ENCODE peak calls at places on chromosomes 11 and 22, in nine cellular contexts. T is effector memory CD4-positive, alpha-beta T cell; H is upper lobe of right lung; B is IMR-90; Q is HepG2; S is A549; A is adipocyte; K is A673; E is heart right ventricle. Y is an unnamed sample.
A peak's percentile ranks its signal among the peaks of the same experiment; 100 is the strongest.

GRCh38 chr11:19931141-19931767 is 218.6 kb downstream of the NAV2 start:
- DNase-seq in T (no peak), H (no peak), B (no peak), Q (no peak), S (no peak), A (peak; percentile 79), K (peak; percentile 6), E (no peak), Y (no peak)

GRCh38 chr22:38957046-38957770 is at the start of gene APOBEC3A:
- DNase-seq in T (no peak), H (no peak), B (no peak), Q (no peak), S (no peak), A (no peak), K (no peak), E (no peak), Y (no peak)

GRCh38 chr22:32144875-32145274 is 14.2 kb downstream of the C22orf42 start:
- DNase-seq in T (no peak), H (no peak), B (no peak), Q (no peak), S (no peak), A (no peak), K (no peak), E (no peak), Y (no peak)

GRCh38 chr11:73429121-73429740 is 53.0 kb downstream of the RELT start:
- DNase-seq in T (no peak), H (no peak), B (peak; percentile 75), Q (no peak), S (no peak), A (peak; percentile 72), K (no peak), E (no peak), Y (no peak)

GRCh38 chr22:29478326-29479276 is 1.4 kb upstream of the NEFH start:
- DNase-seq in T (no peak), H (no peak), B (no peak), Q (no peak), S (peak; percentile 28), A (peak; percentile 50), K (peak; percentile 62), E (no peak), Y (no peak)

GRCh38 chr22:19959587-19960490 is 18.2 kb upstream of the TXNRD2 start:
- DNase-seq in T (no peak), H (no peak), B (no peak), Q (no peak), S (no peak), A (no peak), K (no peak), E (no peak), Y (no peak)

GRCh38 chr11:11567862-11568650 is 53.7 kb downstream of the GALNT18 start:
- DNase-seq in T (no peak), H (no peak), B (peak; percentile 30), Q (no peak), S (no peak), A (no peak), K (no peak), E (no peak), Y (no peak)

GRCh38 chr11:62905286-62905685 is 15.9 kb downstream of the CHRM1 start:
- DNase-seq in T (no peak), H (no peak), B (no peak), Q (no peak), S (no peak), A (no peak), K (no peak), E (no peak), Y (no peak)

GRCh38 chr11:65058012-65058411 is 341 bp downstream of the NAALADL1 start:
- DNase-seq in T (no peak), H (no peak), B (no peak), Q (no peak), S (no peak), A (no peak), K (no peak), E (no peak), Y (no peak)

GRCh38 chr11:118373871-118374270 is 14.5 kb downstream of the UBE4A start:
- DNase-seq in T (no peak), H (no peak), B (no peak), Q (no peak), S (no peak), A (no peak), K (no peak), E (no peak), Y (no peak)

GRCh38 chr11:236774-237767 is at the start of gene PSMD13:
- DNase-seq in T (peak; percentile 79), H (peak; percentile 95), B (peak; percentile 81), Q (peak; percentile 66), S (peak; percentile 93), A (peak; percentile 96), K (peak; percentile 91), E (peak; percentile 87), Y (peak; percentile 54)

GRCh38 chr22:35552186-35552842 is 11.7 kb downstream of the RASD2 start:
- DNase-seq in T (peak; percentile 66), H (no peak), B (no peak), Q (peak; percentile 23), S (peak; percentile 53), A (peak; percentile 49), K (peak; percentile 66), E (no peak), Y (no peak)

GRCh38 chr11:132844956-132845355 is 687.3 kb downstream of the OPCML start:
- DNase-seq in T (no peak), H (no peak), B (peak; percentile 96), Q (no peak), S (no peak), A (peak; percentile 90), K (peak; percentile 60), E (no peak), Y (no peak)

DNA sequence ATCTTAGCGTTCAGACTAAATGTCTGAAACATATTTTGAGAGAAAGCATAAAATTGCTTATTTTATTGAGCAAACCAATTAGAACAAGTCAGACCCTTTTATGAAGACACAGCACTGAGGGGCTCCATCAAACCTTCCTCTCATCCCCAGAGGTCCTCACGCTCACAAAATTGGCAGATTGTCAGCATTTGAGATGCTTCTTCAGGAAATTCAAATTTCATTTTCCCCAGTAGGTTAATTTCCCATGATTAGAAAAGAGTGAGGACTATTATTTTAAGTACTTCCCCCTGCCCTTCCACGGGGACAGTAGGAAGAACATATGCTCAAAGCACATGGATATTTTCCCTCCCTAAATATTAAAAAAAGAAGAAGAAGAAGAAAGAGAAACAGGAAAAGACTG is 851.8 kb downstream of the BRD1 start:
- DNase-seq in T (no peak), H (no peak), B (no peak), Q (no peak), S (no peak), A (no peak), K (peak; percentile 71), E (no peak), Y (no peak)
- H3K9me3 ChIP-seq in T (no peaks in the 10 kb centered on the region), H (no peaks in the 10 kb centered on the region), B (peaks cover 46% of the 10 kb centered on the region), Q (no peaks in the 10 kb centered on the region), S (no peaks in the 10 kb centered on the region), A (no peaks in the 10 kb centered on the region), K (no peaks in the 10 kb centered on the region), E (no peaks in the 10 kb centered on the region), Y (peaks cover 31% of the 10 kb centered on the region)

GRCh38 chr11:119830400-119830799 is 101.4 kb upstream of the NECTIN1 start:
- DNase-seq in T (no peak), H (no peak), B (no peak), Q (no peak), S (no peak), A (no peak), K (no peak), E (no peak), Y (no peak)
- H3K4me1 ChIP-seq in T (no peaks in the 10 kb centered on the region), H (no peaks in the 10 kb centered on the region), B (no peaks in the 10 kb centered on the region), Q (peaks cover 6% of the 10 kb centered on the region), S (no peaks in the 10 kb centered on the region), A (no peaks in the 10 kb centered on the region), K (no peaks in the 10 kb centered on the region), E (no peaks in the 10 kb centered on the region), Y (peaks cover 4% of the 10 kb centered on the region)

DNA sequence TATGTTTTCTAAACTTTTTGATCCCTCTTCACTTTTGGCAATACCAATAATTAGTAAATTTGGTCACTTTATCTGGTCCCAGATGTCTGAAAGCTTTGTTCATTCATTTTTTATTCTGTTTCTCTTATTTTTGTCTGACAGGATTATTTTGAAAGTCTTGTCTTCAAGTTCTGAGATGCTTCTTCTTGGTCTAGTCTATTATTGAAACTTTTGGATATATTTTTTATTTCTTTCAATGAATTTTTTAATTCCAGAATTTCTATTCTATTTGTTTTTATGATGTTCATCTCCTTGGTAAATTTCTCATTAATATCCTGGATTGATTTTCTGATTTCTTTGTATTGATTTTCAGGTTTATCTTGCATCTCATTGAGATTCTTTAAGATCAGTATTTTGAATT is 54.1 kb upstream of the RAB38 start:
- DNase-seq in T (no peak), H (no peak), B (no peak), Q (no peak), S (no peak), A (no peak), K (no peak), E (no peak), Y (no peak)
- H3K9me3 ChIP-seq in T (no peaks in the 10 kb centered on the region), H (peaks cover 18% of the 10 kb centered on the region), B (no peaks in the 10 kb centered on the region), Q (peaks cover 29% of the 10 kb centered on the region), S (peaks cover 23% of the 10 kb centered on the region), A (peaks cover 41% of the 10 kb centered on the region), K (peaks cover 9% of the 10 kb centered on the region), E (no peaks in the 10 kb centered on the region), Y (no peaks in the 10 kb centered on the region)

GRCh38 chr11:47104337-47104950 is 72.2 kb downstream of the ARFGAP2 start:
- DNase-seq in T (no peak), H (no peak), B (peak; percentile 40), Q (no peak), S (no peak), A (peak; percentile 63), K (peak; percentile 51), E (no peak), Y (no peak)

GRCh38 chr11:47101452-47101851 is 75.2 kb downstream of the ARFGAP2 start:
- DNase-seq in T (no peak), H (no peak), B (no peak), Q (no peak), S (no peak), A (no peak), K (no peak), E (no peak), Y (no peak)

GRCh38 chr11:47099918-47100315 is 76.8 kb downstream of the ARFGAP2 start:
- DNase-seq in T (no peak), H (no peak), B (no peak), Q (no peak), S (no peak), A (no peak), K (no peak), E (no peak), Y (no peak)

GRCh38 chr11:47093541-47093940 is 83.1 kb downstream of the ARFGAP2 start:
- DNase-seq in T (no peak), H (no peak), B (no peak), Q (no peak), S (no peak), A (no peak), K (no peak), E (no peak), Y (no peak)

DNA sequence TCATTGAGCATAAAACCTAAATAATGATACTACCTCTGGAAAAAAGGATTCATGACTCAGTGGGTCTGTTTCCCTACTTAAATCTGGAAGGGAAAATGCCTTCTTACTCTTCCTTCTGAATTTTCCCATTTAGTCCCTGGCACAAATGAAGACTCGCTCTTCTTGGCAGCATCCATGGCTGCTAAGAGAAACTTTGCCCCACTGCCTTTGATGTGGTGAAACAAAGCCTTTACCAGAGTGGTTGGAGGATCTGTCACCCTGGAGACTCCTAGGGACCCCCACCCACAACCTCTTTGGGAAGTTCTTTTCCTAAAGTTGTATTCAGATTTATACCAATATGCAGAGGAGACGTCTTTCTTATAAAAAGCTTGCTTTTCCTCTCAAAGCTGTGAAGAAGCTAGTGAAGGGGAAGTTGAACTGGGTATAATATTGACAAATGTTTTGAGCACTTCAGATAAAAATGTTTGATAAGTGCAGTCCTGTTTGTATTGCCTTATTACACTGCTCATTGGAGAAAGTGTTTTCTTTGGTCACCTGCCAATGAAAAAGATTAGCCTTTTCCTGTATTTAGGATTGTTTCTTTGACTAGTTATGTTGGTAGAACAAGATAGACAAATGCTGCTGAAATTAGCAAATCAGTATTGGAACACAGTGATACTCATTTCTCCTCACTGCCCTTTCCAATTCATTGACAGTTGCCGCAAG is 77.3 kb downstream of the ARFGAP2 start:
- DNase-seq in T (no peak), H (no peak), B (peak; percentile 47), Q (peak; percentile 76), S (no peak), A (peak; percentile 53), K (peak; percentile 67), E (no peak), Y (no peak)
- H3K4me1 ChIP-seq in T (no peaks in the 10 kb centered on the region), H (peaks cover 17% of the 10 kb centered on the region), B (peaks cover 4% of the 10 kb centered on the region), Q (peaks cover 39% of the 10 kb centered on the region), S (no peaks in the 10 kb centered on the region), A (peaks cover 38% of the 10 kb centered on the region), K (peaks cover 20% of the 10 kb centered on the region), E (no peaks in the 10 kb centered on the region), Y (no peaks in the 10 kb centered on the region)